ENCODE peak calls at places on chromosomes 5 and 9, in four cellular contexts. One of them, this sample, is unnamed.

GRCh38 chr9:89956907-89957306 is 352.1 kb downstream of the GADD45G start:
- DNase-seq in CD4-positive, alpha-beta T cell: no peak
- DNase-seq in mammary epithelial cell: no peak
- DNase-seq in progenitor cell of endocrine pancreas: no peak
- DNase-seq in this sample: no peak

GRCh38 chr5:41795125-41795524 is 75.1 kb downstream of the OXCT1 start:
- DNase-seq in CD4-positive, alpha-beta T cell: no peak
- DNase-seq in progenitor cell of endocrine pancreas: no peak
- DNase-seq in mammary epithelial cell: no peak
- DNase-seq in this sample: no peak

GRCh38 chr9:117555964-117556629 is 141.2 kb upstream of the ASTN2 start:
- DNase-seq in CD4-positive, alpha-beta T cell: no peak
- DNase-seq in mammary epithelial cell: peak
- DNase-seq in progenitor cell of endocrine pancreas: peak
- DNase-seq in this sample: peak

GRCh38 chr5:143562935-143563334 is 159.4 kb upstream of the NR3C1 start:
- DNase-seq in CD4-positive, alpha-beta T cell: no peak
- DNase-seq in progenitor cell of endocrine pancreas: no peak
- DNase-seq in mammary epithelial cell: no peak
- DNase-seq in this sample: no peak

GRCh38 chr5:98585661-98586310 is 187.7 kb upstream of the RGMB start:
- DNase-seq in progenitor cell of endocrine pancreas: no peak
- DNase-seq in mammary epithelial cell: no peak
- DNase-seq in CD4-positive, alpha-beta T cell: no peak
- DNase-seq in this sample: no peak

GRCh38 chr5:51345106-51345505 is 38.1 kb upstream of the ISL1 start:
- DNase-seq in mammary epithelial cell: peak
- DNase-seq in progenitor cell of endocrine pancreas: no peak
- DNase-seq in CD4-positive, alpha-beta T cell: no peak
- DNase-seq in this sample: no peak

GRCh38 chr5:13218518-13218917 is 726.0 kb downstream of the DNAH5 start:
- DNase-seq in mammary epithelial cell: peak
- DNase-seq in progenitor cell of endocrine pancreas: no peak
- DNase-seq in CD4-positive, alpha-beta T cell: no peak
- DNase-seq in this sample: no peak

GRCh38 chr9:101479337-101480045 is 43.9 kb upstream of the ALDOB start:
- DNase-seq in CD4-positive, alpha-beta T cell: no peak
- DNase-seq in progenitor cell of endocrine pancreas: no peak
- DNase-seq in mammary epithelial cell: peak
- DNase-seq in this sample: no peak

GRCh38 chr9:3006917-3007316 is 163.0 kb upstream of the PUM3 start:
- DNase-seq in mammary epithelial cell: no peak
- DNase-seq in CD4-positive, alpha-beta T cell: no peak
- DNase-seq in progenitor cell of endocrine pancreas: no peak
- DNase-seq in this sample: no peak

GRCh38 chr5:132002701-132003100 is 8.8 kb downstream of the ACSL6 start:
- DNase-seq in mammary epithelial cell: no peak
- DNase-seq in progenitor cell of endocrine pancreas: no peak
- DNase-seq in CD4-positive, alpha-beta T cell: no peak
- DNase-seq in this sample: no peak

GRCh38 chr9:125145425-125145824 is 2.1 kb upstream of the SCAI start:
- DNase-seq in progenitor cell of endocrine pancreas: no peak
- DNase-seq in CD4-positive, alpha-beta T cell: no peak
- DNase-seq in mammary epithelial cell: no peak
- DNase-seq in this sample: no peak

GRCh38 chr9:135878528-135879236 is 28.7 kb downstream of the CAMSAP1 start:
- DNase-seq in CD4-positive, alpha-beta T cell: no peak
- DNase-seq in progenitor cell of endocrine pancreas: no peak
- DNase-seq in mammary epithelial cell: peak
- DNase-seq in this sample: no peak

GRCh38 chr5:76249601-76250000 is 153.5 kb upstream of the IQGAP2 start:
- DNase-seq in CD4-positive, alpha-beta T cell: no peak
- DNase-seq in mammary epithelial cell: no peak
- DNase-seq in progenitor cell of endocrine pancreas: no peak
- DNase-seq in this sample: no peak

GRCh38 chr5:76250463-76250862 is 152.6 kb upstream of the IQGAP2 start:
- DNase-seq in progenitor cell of endocrine pancreas: no peak
- DNase-seq in mammary epithelial cell: no peak
- DNase-seq in CD4-positive, alpha-beta T cell: no peak
- DNase-seq in this sample: no peak

GRCh38 chr5:76256116-76256889 is 146.8 kb upstream of the IQGAP2 start:
- DNase-seq in progenitor cell of endocrine pancreas: peak
- DNase-seq in mammary epithelial cell: peak
- DNase-seq in CD4-positive, alpha-beta T cell: peak
- DNase-seq in this sample: peak

GRCh38 chr5:76251656-76252055 is 151.4 kb upstream of the IQGAP2 start:
- DNase-seq in progenitor cell of endocrine pancreas: no peak
- DNase-seq in mammary epithelial cell: no peak
- DNase-seq in CD4-positive, alpha-beta T cell: no peak
- DNase-seq in this sample: no peak

GRCh38 chr5:76252437-76252836 is 150.6 kb upstream of the IQGAP2 start:
- DNase-seq in CD4-positive, alpha-beta T cell: no peak
- DNase-seq in progenitor cell of endocrine pancreas: no peak
- DNase-seq in mammary epithelial cell: peak
- DNase-seq in this sample: no peak
- TF ChIP-seq CTCF in CD4-positive, alpha-beta T cell: no peak
- TF ChIP-seq CTCF in progenitor cell of endocrine pancreas: no peak
- TF ChIP-seq CTCF in mammary epithelial cell: no peak
- TF ChIP-seq CTCF in this sample: no peak

GRCh38 chr9:15403155-15403554 is 19.5 kb upstream of the SNAPC3 start:
- DNase-seq in mammary epithelial cell: no peak
- DNase-seq in CD4-positive, alpha-beta T cell: no peak
- DNase-seq in progenitor cell of endocrine pancreas: no peak
- DNase-seq in this sample: peak
- TF ChIP-seq CTCF in mammary epithelial cell: peak
- TF ChIP-seq CTCF in CD4-positive, alpha-beta T cell: no peak
- TF ChIP-seq CTCF in progenitor cell of endocrine pancreas: peak
- TF ChIP-seq CTCF in this sample: peak

GRCh38 chr5:80399553-80400239 is 8.2 kb upstream of the ZFYVE16 start:
- DNase-seq in CD4-positive, alpha-beta T cell: no peak
- DNase-seq in progenitor cell of endocrine pancreas: no peak
- DNase-seq in mammary epithelial cell: peak
- DNase-seq in this sample: peak
- TF ChIP-seq CTCF in CD4-positive, alpha-beta T cell: no peak
- TF ChIP-seq CTCF in progenitor cell of endocrine pancreas: no peak
- TF ChIP-seq CTCF in mammary epithelial cell: no peak
- TF ChIP-seq CTCF in this sample: no peak

GRCh38 chr5:160158087-160158486 is 38.8 kb upstream of the PWWP2A start:
- DNase-seq in mammary epithelial cell: no peak
- DNase-seq in progenitor cell of endocrine pancreas: no peak
- DNase-seq in CD4-positive, alpha-beta T cell: no peak
- DNase-seq in this sample: no peak
- TF ChIP-seq CTCF in mammary epithelial cell: no peak
- TF ChIP-seq CTCF in progenitor cell of endocrine pancreas: no peak
- TF ChIP-seq CTCF in CD4-positive, alpha-beta T cell: no peak
- TF ChIP-seq CTCF in this sample: peak

This sample was measured in GM13977.